ENCODE peak calls at places on chromosomes 4 and X, in four cellular contexts. S, H, O and D are unnamed samples.

GRCh38 chr4:101191302-101192098 is 155.8 kb downstream of the PPP3CA start:
- DNase-seq in S (peak; percentile 92), H (no peak), O (no peak), D (no peak)

GRCh38 chrX:41858161-41858775 is 65.1 kb downstream of the CASK start:
- DNase-seq in S (no peak), H (no peak), O (no peak), D (no peak)

GRCh38 chrX:107628662-107629532 is 587 bp downstream of the PRPS1 start:
- DNase-seq in S (peak; percentile 6), H (peak; percentile 59), O (peak; percentile 25), D (peak; percentile 64)

GRCh38 chr4:73053974-73054480 is 15.5 kb downstream of the COX18 start:
- DNase-seq in S (peak; percentile 50), H (no peak), O (no peak), D (no peak)

GRCh38 chr4:188433916-188434315 is 294.7 kb downstream of the TRIML1 start:
- DNase-seq in S (peak; percentile 60), H (no peak), O (no peak), D (no peak)

GRCh38 chrX:100447563-100448397 is 37.7 kb upstream of the PCDH19 start:
- DNase-seq in S (peak; percentile 1), H (peak; percentile 8), O (no peak), D (peak; percentile 63)

GRCh38 chr4:86939123-86939522 is 4.3 kb downstream of the AFF1 start:
- DNase-seq in S (no peak), H (no peak), O (no peak), D (no peak)

GRCh38 chr4:87489678-87490077 is 39.5 kb downstream of the SPARCL1 start:
- DNase-seq in S (no peak), H (no peak), O (no peak), D (no peak)

GRCh38 chr4:54482529-54482961 is 175.2 kb upstream of the KIT start:
- DNase-seq in S (peak; percentile 21), H (peak; percentile 72), O (no peak), D (no peak)

GRCh38 chrX:9072281-9072680 is 38.4 kb upstream of the FAM9B start:
- DNase-seq in S (peak; percentile 29), H (no peak), O (no peak), D (no peak)

GRCh38 chrX:116436358-116436816 is at the start of gene SLC6A14:
- DNase-seq in S (no peak), H (no peak), O (peak; percentile 49), D (peak; percentile 0)

GRCh38 chrX:17009856-17010650 is 63.6 kb downstream of the REPS2 start:
- DNase-seq in S (no peak), H (no peak), O (no peak), D (no peak)

GRCh38 chrX:154298312-154298711 is 2.7 kb downstream of the TKTL1 start:
- DNase-seq in S (no peak), H (no peak), O (no peak), D (no peak)

GRCh38 chrX:24117288-24117687 is 32.2 kb upstream of the ZFX start:
- DNase-seq in S (peak; percentile 88), H (no peak), O (no peak), D (no peak)

GRCh38 chrX:17038681-17039161 is 92.3 kb downstream of the REPS2 start:
- DNase-seq in S (no peak), H (no peak), O (no peak), D (no peak)

GRCh38 chr4:105625214-105625613 is 72.8 kb downstream of the ARHGEF38 start:
- DNase-seq in S (no peak), H (no peak), O (no peak), D (no peak)
- TF ChIP-seq MAZ in S (no peak), H (no peak), O (no peak), D (no peak)

GRCh38 chr4:38791005-38791404 is 8.2 kb upstream of the TLR10 start:
- DNase-seq in S (no peak), H (no peak), O (no peak), D (no peak)

GRCh38 chr4:38785901-38786402 is 3.2 kb upstream of the TLR10 start:
- DNase-seq in S (no peak), H (no peak), O (no peak), D (no peak)

GRCh38 chr4:38785041-38785790 is 2.4 kb upstream of the TLR10 start:
- DNase-seq in S (no peak), H (no peak), O (no peak), D (no peak)

GRCh38 chr4:38787693-38788092 is 4.9 kb upstream of the TLR10 start:
- DNase-seq in S (no peak), H (no peak), O (peak; percentile 82), D (peak; percentile 49)

DNA sequence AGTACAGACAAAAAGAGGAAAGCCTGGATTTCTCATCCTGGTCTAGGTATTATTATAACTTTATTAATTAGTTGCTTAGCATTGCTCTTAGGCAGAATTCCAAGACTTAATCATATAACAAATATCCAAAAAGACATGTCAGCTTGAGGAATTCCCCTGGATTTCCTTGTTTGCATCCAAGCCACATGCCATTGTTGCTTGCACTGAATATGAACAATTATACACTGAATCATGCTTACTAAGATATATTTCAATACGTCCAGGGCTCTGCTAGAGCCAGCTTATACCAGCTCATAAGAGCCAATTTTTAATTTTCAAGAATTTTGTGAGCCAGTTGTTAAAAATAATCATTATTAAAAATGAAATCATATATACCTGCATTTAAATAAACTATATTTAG is 5.5 kb upstream of the TLR10 start:
- DNase-seq in S (peak; percentile 63), H (no peak), O (no peak), D (peak; percentile 70)
- TF ChIP-seq MAZ in S (no peak), H (no peak), O (no peak), D (no peak)

GRCh38 chrX:10457092-10457491 is 163.3 kb downstream of the MID1 start:
- DNase-seq in S (peak; percentile 63), H (no peak), O (no peak), D (no peak)
- TF ChIP-seq MAZ in S (no peak), H (no peak), O (no peak), D (no peak)

GRCh38 chr4:1041936-1042330 is 30.5 kb downstream of the FGFRL1 start:
- DNase-seq in S (no peak), H (no peak), O (no peak), D (no peak)
- TF ChIP-seq MAZ in S (no peak), H (no peak), O (no peak), D (no peak)

DNA sequence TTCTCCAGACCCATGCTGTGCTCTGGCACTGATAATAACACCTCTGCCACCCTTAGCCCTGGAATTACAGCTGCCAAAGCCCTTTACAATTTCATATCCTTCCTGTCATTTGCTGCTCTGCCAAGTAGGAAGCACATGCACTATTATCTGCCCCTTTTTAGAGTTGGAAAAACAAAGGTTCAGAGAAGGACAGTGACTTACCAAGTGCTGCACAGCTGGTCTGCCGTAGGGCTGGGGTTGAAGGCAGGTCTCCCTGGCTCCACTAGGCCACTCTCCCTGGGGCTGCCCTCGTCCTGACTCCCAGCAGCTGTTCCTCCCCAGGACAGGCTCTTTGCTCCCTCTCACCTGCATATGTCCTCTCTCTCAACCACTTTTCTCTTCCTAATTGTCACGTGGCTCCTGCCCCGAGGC is 73.4 kb downstream of the ANAPC4 start:
- DNase-seq in S (no peak), H (no peak), O (no peak), D (no peak)
- TF ChIP-seq MAZ in S (no peak), H (no peak), O (no peak), D (no peak)

DNA sequence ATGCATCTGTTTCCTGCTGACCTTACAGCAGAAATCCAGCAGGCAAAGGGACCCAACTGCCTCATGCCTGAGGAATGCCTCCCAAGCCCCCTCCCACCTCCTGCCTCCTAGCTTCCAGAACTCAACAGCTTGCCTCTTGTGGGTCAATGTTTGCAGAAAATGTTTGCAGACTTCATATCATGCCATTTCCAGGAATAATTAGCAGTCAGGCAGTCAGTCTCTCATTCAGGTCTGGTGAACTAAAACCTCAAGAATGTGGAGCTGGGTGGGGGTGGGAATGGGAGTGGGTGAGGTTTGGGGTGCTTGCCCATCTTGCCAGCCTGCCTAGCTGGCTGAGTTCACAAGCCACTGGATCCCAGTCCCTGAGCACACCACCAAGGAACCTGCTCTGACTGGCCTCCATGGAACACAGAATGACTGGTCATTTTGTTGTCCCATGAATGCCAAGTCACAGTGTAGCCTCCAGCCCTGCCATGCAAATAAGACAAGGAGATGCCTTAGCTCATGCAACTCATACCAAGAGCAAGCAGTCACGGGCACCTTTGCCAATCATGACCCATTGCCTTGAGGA is 12.1 kb upstream of the PLAC1 start:
- DNase-seq in S (peak; percentile 83), H (peak; percentile 6), O (peak; percentile 30), D (peak; percentile 94)
- TF ChIP-seq MAZ in S (no peak), H (no peak), O (no peak), D (no peak)